ENCODE peak calls at places on chromosomes 13 and 19, in nine cellular contexts. One of them, this sample, is unnamed.

GRCh38 chr19:35260694-35261304 is 8.0 kb upstream of the USF2 start:
- DNase-seq in fibroblast of gingiva: no peak
- DNase-seq in neural crest cell: no peak
- DNase-seq in iris pigment epithelial cell: no peak
- DNase-seq in GM04504: no peak
- DNase-seq in HFFc6: no peak
- DNase-seq in mucosa of gallbladder: no peak
- DNase-seq in erythroblast: no peak
- DNase-seq in HEK293T: no peak
- DNase-seq in this sample: no peak

GRCh38 chr19:7152568-7152967 is 83.1 kb downstream of the ZNF557 start:
- DNase-seq in fibroblast of gingiva: no peak
- DNase-seq in neural crest cell: no peak
- DNase-seq in iris pigment epithelial cell: no peak
- DNase-seq in GM04504: no peak
- DNase-seq in HFFc6: no peak
- DNase-seq in mucosa of gallbladder: no peak
- DNase-seq in erythroblast: no peak
- DNase-seq in HEK293T: no peak
- DNase-seq in this sample: no peak

GRCh38 chr13:112893570-112894422 is 75.2 kb upstream of the MCF2L start:
- DNase-seq in fibroblast of gingiva: no peak
- DNase-seq in neural crest cell: peak; percentile 34
- DNase-seq in iris pigment epithelial cell: peak; percentile 8
- DNase-seq in GM04504: no peak
- DNase-seq in HFFc6: no peak
- DNase-seq in mucosa of gallbladder: peak; percentile 68
- DNase-seq in erythroblast: peak; percentile 38
- DNase-seq in HEK293T: peak; percentile 71
- DNase-seq in this sample: peak; percentile 65

GRCh38 chr19:11064831-11065303 is 24.4 kb upstream of the LDLR start:
- DNase-seq in fibroblast of gingiva: peak; percentile 25
- DNase-seq in neural crest cell: no peak
- DNase-seq in iris pigment epithelial cell: peak; percentile 17
- DNase-seq in GM04504: no peak
- DNase-seq in HFFc6: no peak
- DNase-seq in mucosa of gallbladder: no peak
- DNase-seq in erythroblast: peak; percentile 77
- DNase-seq in HEK293T: no peak
- DNase-seq in this sample: no peak

GRCh38 chr19:3851254-3852176 is 17.3 kb downstream of the ZFR2 start:
- DNase-seq in fibroblast of gingiva: no peak
- DNase-seq in neural crest cell: no peak
- DNase-seq in iris pigment epithelial cell: peak; percentile 21
- DNase-seq in GM04504: no peak
- DNase-seq in HFFc6: no peak
- DNase-seq in mucosa of gallbladder: no peak
- DNase-seq in erythroblast: no peak
- DNase-seq in HEK293T: no peak
- DNase-seq in this sample: no peak

GRCh38 chr13:100301418-100301817 is 212.5 kb downstream of the PCCA start:
- DNase-seq in fibroblast of gingiva: no peak
- DNase-seq in neural crest cell: no peak
- DNase-seq in iris pigment epithelial cell: peak; percentile 11
- DNase-seq in GM04504: no peak
- DNase-seq in HFFc6: no peak
- DNase-seq in mucosa of gallbladder: no peak
- DNase-seq in erythroblast: no peak
- DNase-seq in HEK293T: no peak
- DNase-seq in this sample: peak; percentile 73

GRCh38 chr13:25602206-25602605 is 230.4 kb downstream of the ATP8A2 start:
- DNase-seq in fibroblast of gingiva: no peak
- DNase-seq in neural crest cell: no peak
- DNase-seq in iris pigment epithelial cell: no peak
- DNase-seq in GM04504: no peak
- DNase-seq in HFFc6: no peak
- DNase-seq in mucosa of gallbladder: no peak
- DNase-seq in erythroblast: no peak
- DNase-seq in HEK293T: no peak
- DNase-seq in this sample: no peak

GRCh38 chr19:47315125-47315821 is 5.6 kb downstream of the C5AR1 start:
- DNase-seq in fibroblast of gingiva: peak; percentile 96
- DNase-seq in neural crest cell: no peak
- DNase-seq in iris pigment epithelial cell: peak; percentile 99
- DNase-seq in GM04504: peak; percentile 83
- DNase-seq in HFFc6: peak; percentile 85
- DNase-seq in mucosa of gallbladder: peak; percentile 65
- DNase-seq in erythroblast: peak; percentile 95
- DNase-seq in HEK293T: peak; percentile 22
- DNase-seq in this sample: no peak

GRCh38 chr19:17947815-17948473 is 15.1 kb downstream of the CCDC124 start:
- DNase-seq in fibroblast of gingiva: peak; percentile 89
- DNase-seq in neural crest cell: peak; percentile 95
- DNase-seq in iris pigment epithelial cell: peak; percentile 84
- DNase-seq in GM04504: peak; percentile 78
- DNase-seq in HFFc6: peak; percentile 83
- DNase-seq in mucosa of gallbladder: peak; percentile 91
- DNase-seq in erythroblast: peak; percentile 98
- DNase-seq in HEK293T: peak; percentile 100
- DNase-seq in this sample: peak; percentile 100

GRCh38 chr13:23621316-23621645 is 51.1 kb downstream of the TNFRSF19 start:
- DNase-seq in fibroblast of gingiva: peak; percentile 32
- DNase-seq in neural crest cell: no peak
- DNase-seq in iris pigment epithelial cell: peak; percentile 89
- DNase-seq in GM04504: peak; percentile 70
- DNase-seq in HFFc6: peak; percentile 89
- DNase-seq in mucosa of gallbladder: no peak
- DNase-seq in erythroblast: peak; percentile 21
- DNase-seq in HEK293T: no peak
- DNase-seq in this sample: no peak

GRCh38 chr13:48542581-48543341 is 9.9 kb upstream of the RCBTB2 start:
- DNase-seq in fibroblast of gingiva: no peak
- DNase-seq in neural crest cell: peak; percentile 36
- DNase-seq in iris pigment epithelial cell: peak; percentile 45
- DNase-seq in GM04504: no peak
- DNase-seq in HFFc6: no peak
- DNase-seq in mucosa of gallbladder: peak; percentile 51
- DNase-seq in erythroblast: peak; percentile 4
- DNase-seq in HEK293T: no peak
- DNase-seq in this sample: peak; percentile 22

GRCh38 chr13:46343279-46343949 is 43.6 kb downstream of the RUBCNL start:
- DNase-seq in fibroblast of gingiva: no peak
- DNase-seq in neural crest cell: no peak
- DNase-seq in iris pigment epithelial cell: no peak
- DNase-seq in GM04504: no peak
- DNase-seq in HFFc6: no peak
- DNase-seq in mucosa of gallbladder: no peak
- DNase-seq in erythroblast: peak; percentile 80
- DNase-seq in HEK293T: no peak
- DNase-seq in this sample: no peak